ENCODE peak calls at places on chromosomes 5 and 9, in five cellular contexts. H, M, B, D and Y are unnamed samples.
A peak's percentile ranks its signal among the peaks of the same experiment; 100 is the strongest.

GRCh38 chr5:33631139-33631538 is 190.4 kb downstream of the TARS1 start:
- DNase-seq in B (no peak), D (no peak), M (no peak), H (no peak), Y (no peak)

GRCh38 chr5:11319851-11320580 is 559.0 kb upstream of the DAP start:
- DNase-seq in D (no peak), M (no peak), B (no peak), H (no peak), Y (peak; percentile 10)

GRCh38 chr5:132979367-132979935 is 16.0 kb upstream of the AFF4 start:
- DNase-seq in M (no peak), H (no peak), B (no peak), D (no peak), Y (peak; percentile 9)

GRCh38 chr9:4038182-4038723 is 261.6 kb downstream of the GLIS3 start:
- DNase-seq in H (no peak), B (no peak), D (no peak), M (no peak), Y (no peak)

GRCh38 chr9:110847661-110848060 is 179.1 kb downstream of the MUSK start:
- DNase-seq in H (no peak), B (no peak), M (no peak), D (no peak), Y (no peak)

GRCh38 chr9:105064248-105065118 is 136.5 kb upstream of the ABCA1 start:
- DNase-seq in D (no peak), B (no peak), M (peak; percentile 79), H (no peak), Y (peak; percentile 96)

GRCh38 chr9:126551812-126552211 is 61.9 kb upstream of the LMX1B start:
- DNase-seq in H (no peak), M (no peak), B (no peak), D (no peak), Y (no peak)

GRCh38 chr5:121152411-121152810 is 688.3 kb downstream of the PRR16 start:
- DNase-seq in B (no peak), H (no peak), D (no peak), M (no peak), Y (no peak)

GRCh38 chr9:134778841-134779411 is 101.7 kb upstream of the FCN2 start:
- DNase-seq in H (peak; percentile 54), B (no peak), D (peak; percentile 70), M (peak; percentile 84), Y (peak; percentile 48)

GRCh38 chr5:131810510-131811249 is 13.9 kb upstream of the FNIP1 start:
- DNase-seq in M (peak; percentile 37), D (no peak), B (no peak), H (no peak), Y (peak; percentile 16)

GRCh38 chr9:129623331-129623730 is 2.4 kb upstream of the C9orf50 start:
- DNase-seq in B (no peak), M (no peak), D (no peak), H (no peak), Y (no peak)

GRCh38 chr9:92992549-92992948 is 45.2 kb downstream of the FGD3 start:
- DNase-seq in H (peak; percentile 38), M (no peak), B (no peak), D (no peak), Y (no peak)

GRCh38 chr5:130571076-130571475 is 594.0 kb downstream of the HINT1 start:
- DNase-seq in H (no peak), B (no peak), D (no peak), M (no peak), Y (no peak)

GRCh38 chr9:124853605-124854143 is 414 bp downstream of the WDR38 start:
- DNase-seq in B (no peak), H (no peak), M (no peak), D (no peak), Y (no peak)

GRCh38 chr5:140312067-140312790 is 9.3 kb upstream of the PFDN1 start:
- DNase-seq in H (no peak), M (no peak), D (no peak), B (no peak), Y (no peak)

GRCh38 chr9:135336722-135337490 is 142.7 kb upstream of the PPP1R26 start:
- DNase-seq in D (no peak), M (no peak), H (no peak), B (no peak), Y (no peak)

GRCh38 chr9:109817846-109818472 is 38.0 kb downstream of the PALM2AKAP2 start:
- DNase-seq in H (peak; percentile 41), B (peak; percentile 20), D (peak; percentile 73), M (peak; percentile 45), Y (peak; percentile 83)

GRCh38 chr5:126837242-126837641 is 60.3 kb downstream of the LMNB1 start:
- DNase-seq in B (no peak), D (no peak), H (no peak), M (no peak), Y (no peak)

GRCh38 chr9:2725126-2725525 is 7.8 kb downstream of the KCNV2 start:
- DNase-seq in M (no peak), B (no peak), H (no peak), D (no peak), Y (no peak)

GRCh38 chr5:9339206-9339818 is 206.6 kb downstream of the SEMA5A start:
- DNase-seq in H (no peak), D (peak; percentile 60), B (no peak), M (peak; percentile 12), Y (peak; percentile 3)

GRCh38 chr5:181050016-181050415 is 9.9 kb downstream of the BTNL9 start:
- DNase-seq in M (no peak), B (no peak), D (no peak), H (no peak), Y (no peak)

GRCh38 chr5:28648108-28648507 is 1609.7 kb upstream of the CDH9 start:
- DNase-seq in B (no peak), D (no peak), M (peak; percentile 1), H (no peak), Y (peak; percentile 1)

DNA sequence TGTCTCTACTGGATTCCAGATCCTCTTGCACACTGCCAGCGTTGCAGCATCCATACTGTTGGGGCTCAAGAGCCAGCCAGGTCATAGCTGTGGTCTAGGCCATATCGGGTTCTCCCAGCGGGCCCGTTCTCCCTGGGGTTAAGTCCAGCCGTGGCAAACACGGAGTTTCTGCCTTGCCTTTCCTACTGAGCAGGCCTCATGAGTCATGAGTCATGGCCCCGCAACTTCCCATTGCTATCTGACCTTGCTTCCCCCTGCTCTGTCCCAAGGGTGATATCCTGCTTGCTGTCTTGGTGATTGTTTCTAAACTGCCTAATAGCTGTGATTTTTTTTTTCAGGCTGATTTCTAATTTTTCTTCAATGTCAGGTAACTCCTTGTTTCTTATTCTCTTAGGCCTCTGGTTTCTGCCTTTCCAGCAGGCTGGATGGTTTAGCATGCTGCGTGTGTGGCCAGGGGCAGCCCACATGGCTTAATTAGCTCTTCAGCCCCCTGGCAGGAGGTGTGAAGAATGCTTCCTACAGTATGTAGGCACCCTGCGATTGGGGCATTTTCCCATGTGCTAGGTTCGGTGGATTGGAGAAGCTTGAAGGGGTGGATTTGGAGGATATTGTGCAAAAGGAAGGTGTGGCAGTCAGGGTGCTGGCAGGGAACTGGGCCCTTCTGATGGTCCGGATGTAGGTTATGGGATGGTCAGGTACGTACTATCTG is 18.7 kb downstream of the DAPK1 start:
- DNase-seq in M (no peak), H (no peak), D (peak; percentile 53), B (no peak), Y (peak; percentile 41)
- TF ChIP-seq GABPA in M (no peak), H (no peak), D (peak; percentile 60), B (no peak), Y (no peak)

DNA sequence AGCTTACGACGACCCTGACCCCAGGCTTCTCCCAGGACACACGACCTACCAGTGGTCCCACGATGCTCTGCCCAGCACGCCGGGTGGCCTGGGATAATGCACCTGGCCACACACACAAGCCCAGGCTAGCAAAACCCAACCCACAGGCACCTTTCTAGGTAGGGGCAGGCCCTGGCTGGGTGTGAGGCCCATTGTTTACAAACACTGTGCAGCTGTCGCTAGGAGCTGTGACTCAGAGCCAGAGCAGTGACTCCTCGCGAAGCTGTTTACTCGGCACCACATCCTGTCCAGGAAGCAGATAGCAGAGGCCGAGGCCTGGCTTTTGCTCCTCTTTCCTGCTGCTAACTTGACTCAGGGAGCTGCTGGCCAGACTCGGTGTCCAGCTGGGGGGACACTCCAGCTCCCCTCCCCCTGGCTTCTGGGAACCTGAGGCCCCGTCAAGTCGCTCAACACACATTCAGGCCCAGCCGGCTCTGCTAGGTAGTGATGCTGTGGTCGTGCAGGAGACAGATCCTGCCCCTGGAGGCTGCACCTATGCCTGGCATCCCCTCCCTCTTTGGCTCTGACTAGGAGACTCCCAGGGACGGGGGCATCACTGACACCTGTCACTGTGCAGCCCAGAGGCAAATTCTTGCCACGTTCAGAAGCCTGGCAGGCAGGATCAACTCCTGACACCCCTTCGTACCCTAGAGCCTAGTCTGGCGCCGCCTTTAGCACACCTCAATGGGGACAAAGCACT is 12.8 kb upstream of the RALGDS start:
- DNase-seq in D (peak; percentile 75), B (no peak), H (no peak), M (peak; percentile 90), Y (peak; percentile 91)
- H3K4me3 ChIP-seq in D (no peak overlapping the region), B (no peak overlapping the region), H (no peak overlapping the region), M (no peak overlapping the region), Y (no peak overlapping the region)

DNA sequence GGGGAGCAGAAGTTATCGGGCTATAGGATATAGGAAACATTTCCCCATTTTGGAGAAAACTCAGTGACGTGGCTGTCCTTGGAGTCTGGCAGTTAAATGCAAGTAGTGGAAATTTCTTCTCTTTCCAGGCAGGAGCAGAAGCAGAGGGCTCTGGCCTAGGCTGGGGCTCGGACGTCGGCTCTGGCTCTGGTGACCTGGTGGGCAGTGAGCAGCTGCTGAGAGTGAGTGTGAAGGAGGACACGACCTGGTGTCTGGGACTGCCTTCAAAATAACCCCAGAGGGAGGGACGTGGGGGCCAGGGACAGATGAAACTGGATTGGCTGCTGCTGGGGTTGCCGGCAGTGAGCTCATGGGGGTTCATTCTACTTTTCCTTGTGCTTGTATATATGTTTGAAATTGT is 79.5 kb downstream of the COL15A1 start:
- DNase-seq in B (no peak), H (no peak), D (no peak), M (no peak), Y (no peak)
- TF ChIP-seq USF2 in B (no peak), H (no peak), D (no peak), M (no peak), Y (no peak)

GRCh38 chr5:160929906-160930305 is 77.9 kb upstream of the ATP10B start:
- DNase-seq in D (no peak), B (no peak), M (no peak), H (no peak), Y (no peak)

GRCh38 chr5:160926428-160926827 is 74.4 kb upstream of the ATP10B start:
- DNase-seq in M (no peak), D (no peak), B (no peak), H (no peak), Y (no peak)

GRCh38 chr5:160931283-160931682 is 79.3 kb upstream of the ATP10B start:
- DNase-seq in D (no peak), H (no peak), B (no peak), M (no peak), Y (no peak)

GRCh38 chr5:160929343-160929742 is 77.3 kb upstream of the ATP10B start:
- DNase-seq in H (no peak), B (no peak), D (no peak), M (no peak), Y (no peak)

GRCh38 chr5:160930361-160930760 is 78.3 kb upstream of the ATP10B start:
- DNase-seq in D (no peak), M (no peak), B (no peak), H (peak; percentile 36), Y (no peak)
- TF ChIP-seq GABPA in D (no peak), M (no peak), B (no peak), H (no peak), Y (no peak)

DNA sequence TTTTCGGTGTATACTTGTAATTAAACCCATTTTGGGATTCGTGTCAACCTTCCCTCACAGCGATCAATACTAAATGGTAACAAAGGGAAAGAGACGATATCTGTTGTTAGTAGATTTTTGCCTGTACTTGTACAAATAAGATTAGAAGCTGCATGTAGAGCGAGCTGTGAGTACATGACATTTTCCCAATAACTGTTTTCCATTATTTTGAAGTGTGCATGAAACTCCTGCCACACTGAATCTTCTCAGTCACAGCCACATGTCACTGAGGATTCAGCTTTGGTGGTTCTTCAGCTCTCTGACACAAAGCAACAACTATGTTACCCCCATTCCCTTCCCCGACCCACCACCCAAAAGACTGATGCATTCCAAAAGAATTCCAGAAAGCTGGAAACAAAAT is 685.6 kb downstream of the EFNA5 start:
- DNase-seq in B (no peak), M (no peak), D (no peak), H (no peak), Y (no peak)
- H3K4me3 ChIP-seq in B (no peak overlapping the region), M (no peak overlapping the region), D (no peak overlapping the region), H (no peak overlapping the region), Y (no peak overlapping the region)